ENCODE peak calls at places on chromosomes 12 and 14, in eight cellular contexts. O is IMR-90, B is adrenal gland, K is tibial nerve, X is spleen, S is HCT116, I is endothelial cell of umbilical vein, Z is ovary. H is an unnamed sample.

GRCh38 chr14:67674480-67675218 is at the start of gene VTI1B:
- DNase-seq in O (peak; percentile 65), B (peak; percentile 70), K (peak; percentile 52), X (peak; percentile 96), S (peak; percentile 48), I (peak; percentile 88), Z (peak; percentile 80), H (peak; percentile 93)

GRCh38 chr12:6752181-6752930 is 585 bp downstream of the MLF2 start:
- DNase-seq in O (peak; percentile 62), B (peak; percentile 38), K (no peak), X (no peak), S (no peak), I (peak; percentile 67), Z (no peak), H (peak; percentile 44)

GRCh38 chr12:98296462-98297079 is 218.8 kb upstream of the TMPO start:
- DNase-seq in O (no peak), B (no peak), K (no peak), X (no peak), S (no peak), I (no peak), Z (no peak), H (no peak)

GRCh38 chr14:67982711-67983608 is 163.4 kb downstream of the RAD51B start:
- DNase-seq in O (peak; percentile 7), B (no peak), K (no peak), X (no peak), S (no peak), I (no peak), Z (no peak), H (no peak)

GRCh38 chr12:102120886-102121285 is 903 bp downstream of the PARPBP start:
- DNase-seq in O (peak; percentile 29), B (no peak), K (no peak), X (no peak), S (peak; percentile 3), I (peak; percentile 27), Z (no peak), H (no peak)

GRCh38 chr14:26332966-26333365 is 264.9 kb downstream of the NOVA1 start:
- DNase-seq in O (no peak), B (no peak), K (no peak), X (no peak), S (no peak), I (no peak), Z (no peak), H (peak; percentile 34)

GRCh38 chr14:51304956-51305355 is 64.9 kb downstream of the TMX1 start:
- DNase-seq in O (peak; percentile 96), B (no peak), K (no peak), X (no peak), S (no peak), I (no peak), Z (no peak), H (no peak)

GRCh38 chr12:22340143-22340542 is 5.6 kb upstream of the ST8SIA1 start:
- DNase-seq in O (no peak), B (no peak), K (no peak), X (peak; percentile 61), S (no peak), I (no peak), Z (no peak), H (no peak)

GRCh38 chr12:71746983-71747611 is 7.6 kb upstream of the RAB21 start:
- DNase-seq in O (peak; percentile 73), B (peak; percentile 43), K (no peak), X (no peak), S (peak; percentile 49), I (peak; percentile 66), Z (no peak), H (no peak)

GRCh38 chr12:4567073-4567881 is 5.3 kb downstream of the DYRK4 start:
- DNase-seq in O (no peak), B (peak; percentile 25), K (no peak), X (no peak), S (no peak), I (no peak), Z (no peak), H (no peak)

GRCh38 chr14:92615451-92615850 is 101.9 kb downstream of the RIN3 start:
- DNase-seq in O (no peak), B (no peak), K (no peak), X (peak; percentile 90), S (no peak), I (no peak), Z (no peak), H (no peak)

GRCh38 chr12:16385779-16386646 is 38.6 kb downstream of the MGST1 start:
- DNase-seq in O (peak; percentile 70), B (peak; percentile 46), K (no peak), X (no peak), S (no peak), I (peak; percentile 50), Z (no peak), H (no peak)

GRCh38 chr12:124484526-124484953 is 82.9 kb downstream of the NCOR2 start:
- DNase-seq in O (no peak), B (no peak), K (no peak), X (peak; percentile 75), S (no peak), I (no peak), Z (no peak), H (no peak)

GRCh38 chr12:132812631-132813305 is 15.9 kb downstream of the GOLGA3 start:
- DNase-seq in O (peak; percentile 81), B (no peak), K (no peak), X (no peak), S (no peak), I (no peak), Z (no peak), H (no peak)

GRCh38 chr14:66238969-66239368 is 247.2 kb upstream of the CCDC196 start:
- DNase-seq in O (no peak), B (no peak), K (no peak), X (no peak), S (no peak), I (no peak), Z (no peak), H (no peak)

GRCh38 chr12:15306605-15307004 is 15.7 kb upstream of the PTPRO start:
- DNase-seq in O (no peak), B (no peak), K (no peak), X (no peak), S (no peak), I (no peak), Z (no peak), H (no peak)

GRCh38 chr14:67487937-67488893 is at the start of gene TMEM229B:
- DNase-seq in O (no peak), B (peak; percentile 27), K (no peak), X (peak; percentile 94), S (no peak), I (no peak), Z (no peak), H (no peak)

GRCh38 chr12:40770781-40771180 is 78.5 kb downstream of the CNTN1 start:
- DNase-seq in O (no peak), B (no peak), K (no peak), X (no peak), S (no peak), I (no peak), Z (no peak), H (no peak)

GRCh38 chr12:21941522-21942376 is 523 bp upstream of the ABCC9 start:
- DNase-seq in O (peak; percentile 26), B (peak; percentile 53), K (no peak), X (peak; percentile 72), S (no peak), I (peak; percentile 20), Z (peak; percentile 76), H (peak; percentile 89)

GRCh38 chr12:116150001-116150400 is 127.5 kb downstream of the MED13L start:
- DNase-seq in O (no peak), B (peak; percentile 41), K (no peak), X (no peak), S (no peak), I (peak; percentile 56), Z (no peak), H (no peak)

GRCh38 chr12:68919581-68920239 is 13.3 kb downstream of the CPM start:
- DNase-seq in O (no peak), B (peak; percentile 25), K (no peak), X (no peak), S (no peak), I (no peak), Z (no peak), H (no peak)

GRCh38 chr12:93153321-93153720 is 224.2 kb upstream of the EEA1 start:
- DNase-seq in O (peak; percentile 86), B (no peak), K (no peak), X (no peak), S (no peak), I (no peak), Z (no peak), H (no peak)

GRCh38 chr14:106586098-106586704 is 1059.8 kb downstream of the TMEM121 start:
- DNase-seq in O (no peak), B (no peak), K (no peak), X (peak; percentile 91), S (no peak), I (no peak), Z (no peak), H (no peak)

GRCh38 chr12:106220561-106220960 is 27.3 kb downstream of the CKAP4 start:
- DNase-seq in O (no peak), B (no peak), K (no peak), X (no peak), S (no peak), I (no peak), Z (no peak), H (no peak)
- TF ChIP-seq POLR2A in O (no peak), B (no peak), K (no peak), X (no peak), S (no peak), I (no peak), Z (no peak), H (no peak)

GRCh38 chr12:76495556-76495955 is 64.0 kb downstream of the OSBPL8 start:
- DNase-seq in O (no peak), B (no peak), K (no peak), X (no peak), S (no peak), I (no peak), Z (no peak), H (no peak)
- TF ChIP-seq CTCF in O (no peak), B (no peak), K (no peak), X (no peak), S (no peak), I (no peak), Z (no peak), H (no peak)

DNA sequence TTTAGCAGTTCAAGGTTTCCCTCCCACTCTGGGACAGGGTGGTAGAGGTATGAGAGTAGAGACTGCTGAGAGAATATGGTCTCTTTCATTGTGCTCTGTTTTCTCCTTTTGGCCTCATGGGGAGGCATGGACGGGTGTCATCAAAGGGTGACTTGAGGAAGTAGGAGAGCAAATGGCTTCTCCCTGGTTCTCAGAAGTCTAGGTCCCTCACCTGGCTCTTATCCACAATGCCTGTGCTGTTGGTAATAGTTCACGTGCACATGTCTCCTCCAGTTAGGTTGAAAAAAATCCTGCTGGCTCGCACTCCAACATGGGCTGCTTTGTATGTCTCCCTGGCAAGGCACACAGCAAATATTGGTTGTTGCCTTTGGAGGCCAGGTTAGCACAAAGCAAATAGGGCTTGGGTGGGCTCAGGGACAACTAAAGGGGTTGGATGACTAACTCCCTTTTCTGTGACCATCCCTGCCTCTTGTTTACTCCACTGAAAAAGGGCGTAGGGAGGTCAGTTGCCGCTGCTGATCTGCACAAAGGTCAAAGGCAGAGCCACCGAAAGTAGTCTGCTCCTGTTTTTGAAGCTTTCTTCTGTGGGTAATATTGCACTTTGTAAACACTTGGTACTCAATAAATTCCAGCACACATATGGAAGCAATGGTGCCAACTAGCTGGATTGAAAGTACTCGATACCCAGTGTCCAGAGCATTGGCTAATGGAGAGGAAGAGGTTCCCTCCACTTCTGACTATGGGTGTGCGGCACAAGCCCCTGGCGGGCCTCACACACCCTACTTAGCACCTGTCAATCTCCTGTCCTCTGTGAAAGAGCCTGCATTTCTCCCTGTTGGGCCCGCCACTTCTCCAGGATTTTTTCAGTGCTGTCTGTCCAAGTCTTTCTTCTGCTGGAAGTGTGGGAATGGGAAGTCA is 121.8 kb downstream of the SLC38A6 start:
- DNase-seq in O (no peak), B (no peak), K (no peak), X (no peak), S (no peak), I (no peak), Z (no peak), H (no peak)
- H3K4me3 ChIP-seq in O (no peak overlapping the region), B (no peak overlapping the region), K (no peak overlapping the region), X (no peak overlapping the region), S (peak overlapping the region; percentile 11), I (no peak overlapping the region), Z (no peak overlapping the region), H (no peak overlapping the region)

GRCh38 chr12:47818701-47819543 is 781 bp downstream of the HDAC7 start:
- DNase-seq in O (no peak), B (peak; percentile 69), K (peak; percentile 50), X (peak; percentile 95), S (no peak), I (peak; percentile 23), Z (peak; percentile 67), H (peak; percentile 95)
- TF ChIP-seq POLR2A in O (no peak), B (no peak), K (peak; percentile 12), X (no peak), S (no peak), I (peak; percentile 32), Z (peak; percentile 23), H (no peak)